ENCODE peak calls at places on chromosomes 16 and 17, in five cellular contexts. One of them, this sample, is unnamed.

GRCh38 chr17:49637050-49637449 is 40.8 kb downstream of the SPOP start:
- DNase-seq in GM12891: no peak
- DNase-seq in stomach: no peak
- DNase-seq in breast epithelium: no peak
- DNase-seq in prostate gland: no peak
- DNase-seq in this sample: no peak

GRCh38 chr17:67594115-67594878 is 123.4 kb upstream of the NOL11 start:
- DNase-seq in prostate gland: no peak
- DNase-seq in GM12891: no peak
- DNase-seq in breast epithelium: no peak
- DNase-seq in stomach: no peak
- DNase-seq in this sample: no peak

GRCh38 chr16:89268987-89269735 is 51.7 kb downstream of the ZNF778 start:
- DNase-seq in prostate gland: no peak
- DNase-seq in breast epithelium: no peak
- DNase-seq in GM12891: no peak
- DNase-seq in stomach: no peak
- DNase-seq in this sample: peak

GRCh38 chr16:5905935-5906334 is 808.3 kb upstream of the EEF2KMT start:
- DNase-seq in prostate gland: no peak
- DNase-seq in GM12891: no peak
- DNase-seq in breast epithelium: no peak
- DNase-seq in stomach: no peak
- DNase-seq in this sample: no peak

GRCh38 chr17:10050597-10051101 is 145.6 kb upstream of the RCVRN start:
- DNase-seq in prostate gland: no peak
- DNase-seq in breast epithelium: no peak
- DNase-seq in GM12891: no peak
- DNase-seq in stomach: no peak
- DNase-seq in this sample: no peak

GRCh38 chr16:62033065-62033464 is 3.2 kb downstream of the CDH8 start:
- DNase-seq in breast epithelium: no peak
- DNase-seq in stomach: no peak
- DNase-seq in GM12891: no peak
- DNase-seq in prostate gland: no peak
- DNase-seq in this sample: no peak

GRCh38 chr16:28181557-28181914 is 30.2 kb downstream of the XPO6 start:
- DNase-seq in breast epithelium: no peak
- DNase-seq in GM12891: no peak
- DNase-seq in stomach: peak
- DNase-seq in prostate gland: no peak
- DNase-seq in this sample: no peak

GRCh38 chr16:53878216-53878615 is 174.3 kb downstream of the FTO start:
- DNase-seq in stomach: no peak
- DNase-seq in breast epithelium: no peak
- DNase-seq in prostate gland: no peak
- DNase-seq in GM12891: no peak
- DNase-seq in this sample: no peak

GRCh38 chr17:21253646-21254441 is 634 bp upstream of the NATD1 start:
- DNase-seq in prostate gland: no peak
- DNase-seq in GM12891: no peak
- DNase-seq in breast epithelium: no peak
- DNase-seq in stomach: no peak
- DNase-seq in this sample: no peak

GRCh38 chr17:1645207-1646171 is at the start of gene SCARF1:
- DNase-seq in prostate gland: no peak
- DNase-seq in GM12891: no peak
- DNase-seq in breast epithelium: no peak
- DNase-seq in stomach: no peak
- DNase-seq in this sample: no peak

GRCh38 chr16:70635356-70636016 is 10.9 kb upstream of the IL34 start:
- DNase-seq in GM12891: no peak
- DNase-seq in stomach: no peak
- DNase-seq in prostate gland: no peak
- DNase-seq in breast epithelium: no peak
- DNase-seq in this sample: no peak

GRCh38 chr17:47776330-47777197 is 43.5 kb downstream of the TBX21 start:
- DNase-seq in GM12891: peak
- DNase-seq in stomach: no peak
- DNase-seq in breast epithelium: no peak
- DNase-seq in prostate gland: no peak
- DNase-seq in this sample: peak

GRCh38 chr17:75878174-75878998 is at the start of gene TRIM47:
- DNase-seq in stomach: peak
- DNase-seq in GM12891: no peak
- DNase-seq in prostate gland: peak
- DNase-seq in breast epithelium: no peak
- DNase-seq in this sample: peak

GRCh38 chr16:58814348-58814801 is 80.3 kb upstream of the GOT2 start:
- DNase-seq in prostate gland: peak
- DNase-seq in stomach: peak
- DNase-seq in GM12891: peak
- DNase-seq in breast epithelium: no peak
- DNase-seq in this sample: peak

GRCh38 chr17:45785373-45786193 is 1.5 kb downstream of the CRHR1 start:
- DNase-seq in prostate gland: no peak
- DNase-seq in breast epithelium: no peak
- DNase-seq in stomach: no peak
- DNase-seq in GM12891: no peak
- DNase-seq in this sample: no peak

GRCh38 chr16:84356591-84357116 is 11.7 kb upstream of the ATP2C2 start:
- DNase-seq in prostate gland: peak
- DNase-seq in breast epithelium: peak
- DNase-seq in GM12891: no peak
- DNase-seq in stomach: peak
- DNase-seq in this sample: no peak

GRCh38 chr17:15237106-15237425 is 28.1 kb downstream of the PMP22 start:
- DNase-seq in breast epithelium: no peak
- DNase-seq in stomach: no peak
- DNase-seq in prostate gland: no peak
- DNase-seq in GM12891: no peak
- DNase-seq in this sample: no peak

DNA sequence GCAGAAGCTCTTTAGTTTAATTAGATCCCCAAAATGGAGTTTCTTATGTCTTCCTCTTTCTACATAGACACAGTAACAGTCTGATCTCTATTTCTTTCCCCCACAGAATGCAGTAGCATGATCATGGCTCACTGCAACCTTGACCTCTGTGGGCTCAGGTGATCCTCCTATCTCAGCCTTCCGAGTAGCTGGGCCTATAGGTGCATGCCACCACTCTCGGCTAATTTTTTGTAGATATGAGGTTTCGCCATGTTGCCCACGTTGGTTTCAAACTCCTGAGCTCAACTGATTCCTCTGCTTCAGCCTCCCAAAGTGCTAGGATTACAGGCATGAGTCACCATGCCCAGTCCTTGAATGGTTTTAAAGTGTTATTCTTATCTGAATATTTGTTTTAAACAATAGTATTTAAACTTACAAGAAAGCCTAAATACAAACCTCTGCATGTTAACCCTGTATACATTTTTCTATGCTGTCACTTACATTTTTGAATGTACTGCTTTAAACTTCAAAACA is 120.6 kb downstream of the GOSR1 start:
- DNase-seq in prostate gland: no peak
- DNase-seq in GM12891: no peak
- DNase-seq in stomach: no peak
- DNase-seq in breast epithelium: no peak
- DNase-seq in this sample: no peak
- TF ChIP-seq POLR2A in prostate gland: no peak
- TF ChIP-seq POLR2A in GM12891: no peak
- TF ChIP-seq POLR2A in stomach: no peak
- TF ChIP-seq POLR2A in breast epithelium: no peak
- TF ChIP-seq POLR2A in this sample: no peak

GRCh38 chr16:2911580-2912329 is at the start of gene FLYWCH1:
- DNase-seq in prostate gland: peak
- DNase-seq in GM12891: peak
- DNase-seq in stomach: peak
- DNase-seq in breast epithelium: peak
- DNase-seq in this sample: peak
- TF ChIP-seq POLR2A in prostate gland: peak
- TF ChIP-seq POLR2A in GM12891: no peak
- TF ChIP-seq POLR2A in stomach: no peak
- TF ChIP-seq POLR2A in breast epithelium: no peak
- TF ChIP-seq POLR2A in this sample: peak

GRCh38 chr17:42120161-42121065 is 754 bp downstream of the KAT2A start:
- DNase-seq in prostate gland: no peak
- DNase-seq in breast epithelium: no peak
- DNase-seq in stomach: no peak
- DNase-seq in GM12891: no peak
- DNase-seq in this sample: peak

GRCh38 chr17:42119301-42119700 is 1.9 kb downstream of the KAT2A start:
- DNase-seq in GM12891: no peak
- DNase-seq in prostate gland: no peak
- DNase-seq in stomach: no peak
- DNase-seq in breast epithelium: no peak
- DNase-seq in this sample: no peak

GRCh38 chr17:42122371-42123303 is at the start of gene HSPB9:
- DNase-seq in prostate gland: peak
- DNase-seq in stomach: peak
- DNase-seq in GM12891: no peak
- DNase-seq in breast epithelium: no peak
- DNase-seq in this sample: no peak

GRCh38 chr17:42118545-42118944 is 2.6 kb downstream of the KAT2A start:
- DNase-seq in GM12891: no peak
- DNase-seq in breast epithelium: no peak
- DNase-seq in stomach: peak
- DNase-seq in prostate gland: no peak
- DNase-seq in this sample: peak

GRCh38 chr17:42121066-42121769 is at the start of gene KAT2A:
- DNase-seq in stomach: peak
- DNase-seq in breast epithelium: no peak
- DNase-seq in prostate gland: peak
- DNase-seq in GM12891: peak
- DNase-seq in this sample: peak
- TF ChIP-seq POLR2A in stomach: peak
- TF ChIP-seq POLR2A in breast epithelium: no peak
- TF ChIP-seq POLR2A in prostate gland: peak
- TF ChIP-seq POLR2A in GM12891: peak
- TF ChIP-seq POLR2A in this sample: peak

DNA sequence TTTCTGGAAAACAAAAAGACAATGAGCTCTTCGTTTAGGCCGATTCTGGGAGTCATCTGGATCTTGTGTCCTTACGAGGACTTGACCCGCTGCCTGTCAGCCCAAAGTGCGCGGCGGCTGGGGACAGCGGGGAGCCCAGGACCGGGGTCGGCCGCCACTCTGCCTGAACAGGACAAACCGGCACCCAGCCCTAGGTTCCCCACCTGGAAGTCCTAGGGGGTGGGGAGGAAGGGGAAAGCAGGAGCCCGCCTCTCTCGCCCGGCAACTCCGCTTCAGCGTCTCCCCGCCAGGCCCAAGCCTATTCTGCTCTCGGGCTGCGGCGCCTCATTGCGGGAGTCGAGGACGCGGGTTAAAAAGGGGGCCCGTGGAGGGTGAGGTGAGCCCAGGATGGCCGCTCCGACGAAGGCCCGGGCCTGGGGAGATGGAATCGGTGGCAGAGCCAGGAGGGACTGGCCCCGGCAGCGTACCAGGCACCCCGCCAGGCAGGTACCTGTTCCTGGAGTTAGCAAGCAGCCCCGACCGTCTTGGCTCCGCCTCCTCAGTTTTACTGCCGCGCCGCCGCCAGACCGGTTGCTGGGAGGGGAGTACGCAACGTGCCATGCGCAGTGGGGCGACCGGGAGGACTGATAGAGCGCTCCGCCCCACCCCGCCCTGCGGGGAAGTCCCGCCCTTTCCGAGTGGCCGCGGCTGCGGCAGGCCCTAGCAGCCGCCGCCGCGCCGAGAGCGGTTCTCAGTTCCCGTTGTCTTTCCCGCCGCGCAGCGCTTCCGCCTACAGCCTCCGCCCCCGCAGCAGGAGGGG is at the start of gene STRADA:
- DNase-seq in breast epithelium: peak
- DNase-seq in prostate gland: peak
- DNase-seq in stomach: peak
- DNase-seq in GM12891: peak
- DNase-seq in this sample: peak
- TF ChIP-seq POLR2A in breast epithelium: peak
- TF ChIP-seq POLR2A in prostate gland: peak
- TF ChIP-seq POLR2A in stomach: peak
- TF ChIP-seq POLR2A in GM12891: peak
- TF ChIP-seq POLR2A in this sample: peak

GRCh38 chr16:17107450-17107849 is 363.3 kb downstream of the XYLT1 start:
- DNase-seq in stomach: no peak
- DNase-seq in GM12891: no peak
- DNase-seq in breast epithelium: no peak
- DNase-seq in prostate gland: no peak
- DNase-seq in this sample: no peak
- TF ChIP-seq POLR2A in stomach: no peak
- TF ChIP-seq POLR2A in GM12891: no peak
- TF ChIP-seq POLR2A in breast epithelium: no peak
- TF ChIP-seq POLR2A in prostate gland: no peak
- TF ChIP-seq POLR2A in this sample: no peak

GRCh38 chr17:8158267-8159031 is 4.3 kb downstream of the VAMP2 start:
- DNase-seq in prostate gland: peak
- DNase-seq in breast epithelium: peak
- DNase-seq in stomach: peak
- DNase-seq in GM12891: peak
- DNase-seq in this sample: peak
- TF ChIP-seq POLR2A in prostate gland: no peak
- TF ChIP-seq POLR2A in breast epithelium: no peak
- TF ChIP-seq POLR2A in stomach: no peak
- TF ChIP-seq POLR2A in GM12891: no peak
- TF ChIP-seq POLR2A in this sample: no peak

GRCh38 chr17:36188891-36189306 is 7.7 kb downstream of the CCL3L1 start:
- DNase-seq in stomach: no peak
- DNase-seq in breast epithelium: no peak
- DNase-seq in prostate gland: no peak
- DNase-seq in GM12891: no peak
- DNase-seq in this sample: no peak

GRCh38 chr17:36183811-36184765 is 7.7 kb upstream of the TBC1D3B start:
- DNase-seq in stomach: no peak
- DNase-seq in breast epithelium: no peak
- DNase-seq in prostate gland: no peak
- DNase-seq in GM12891: no peak
- DNase-seq in this sample: no peak

GRCh38 chr17:36182176-36183000 is 6.0 kb upstream of the TBC1D3B start:
- DNase-seq in stomach: no peak
- DNase-seq in prostate gland: peak
- DNase-seq in GM12891: no peak
- DNase-seq in breast epithelium: no peak
- DNase-seq in this sample: no peak

GRCh38 chr17:36185416-36185815 is 9.0 kb upstream of the TBC1D3B start:
- DNase-seq in GM12891: no peak
- DNase-seq in stomach: no peak
- DNase-seq in prostate gland: no peak
- DNase-seq in breast epithelium: no peak
- DNase-seq in this sample: no peak

GRCh38 chr17:36183001-36183810 is 6.8 kb upstream of the TBC1D3B start:
- DNase-seq in GM12891: peak
- DNase-seq in stomach: peak
- DNase-seq in prostate gland: peak
- DNase-seq in breast epithelium: peak
- DNase-seq in this sample: peak
- TF ChIP-seq POLR2A in GM12891: no peak
- TF ChIP-seq POLR2A in stomach: no peak
- TF ChIP-seq POLR2A in prostate gland: no peak
- TF ChIP-seq POLR2A in breast epithelium: no peak
- TF ChIP-seq POLR2A in this sample: no peak

This sample was measured in erythroblast.